ENCODE peak calls at places on chromosomes 5 and 9, in eight cellular contexts. Q is pancreas; T is GM23338; A is tibial artery; J is kidney; W is body of pancreas; V is CD8-positive, alpha-beta T cell; M is CD4-positive, CD25-positive, alpha-beta regulatory T cell. O is an unnamed sample.
A peak's percentile ranks its signal among the peaks of the same experiment; 100 is the strongest.

GRCh38 chr5:41637424-41637823 is 127.0 kb upstream of the PLCXD3 start:
- DNase-seq in Q (peak; percentile 15), T (peak; percentile 36), A (no peak), J (peak; percentile 42), W (no peak), V (no peak), M (no peak), O (no peak)

GRCh38 chr9:89194381-89195114 is 15.9 kb upstream of the SHC3 start:
- DNase-seq in Q (no peak), T (no peak), A (no peak), J (no peak), W (no peak), V (no peak), M (no peak), O (no peak)

GRCh38 chr9:114718801-114719221 is 36.8 kb upstream of the TEX48 start:
- DNase-seq in Q (no peak), T (peak; percentile 19), A (no peak), J (peak; percentile 77), W (no peak), V (peak; percentile 61), M (peak; percentile 99), O (no peak)

GRCh38 chr5:127870914-127871313 is 167.7 kb downstream of the CCDC192 start:
- DNase-seq in Q (no peak), T (no peak), A (peak; percentile 79), J (peak; percentile 74), W (peak; percentile 24), V (no peak), M (no peak), O (peak; percentile 69)

GRCh38 chr9:108643756-108644510 is 211.9 kb downstream of the ACTL7B start:
- DNase-seq in Q (no peak), T (no peak), A (no peak), J (no peak), W (no peak), V (no peak), M (no peak), O (no peak)

GRCh38 chr5:23208959-23209431 is 298.4 kb upstream of the PRDM9 start:
- DNase-seq in Q (no peak), T (peak; percentile 93), A (no peak), J (no peak), W (peak; percentile 15), V (no peak), M (peak; percentile 16), O (no peak)

GRCh38 chr9:698276-698675 is 143.2 kb upstream of the DMRT1 start:
- DNase-seq in Q (no peak), T (no peak), A (no peak), J (no peak), W (no peak), V (no peak), M (no peak), O (no peak)

GRCh38 chr9:123825337-123825736 is 104.6 kb downstream of the DENND1A start:
- DNase-seq in Q (no peak), T (peak; percentile 65), A (no peak), J (no peak), W (no peak), V (no peak), M (no peak), O (no peak)

GRCh38 chr5:12911156-12911555 is 1006.9 kb upstream of the CTNND2 start:
- DNase-seq in Q (no peak), T (no peak), A (no peak), J (no peak), W (no peak), V (no peak), M (no peak), O (no peak)

GRCh38 chr5:41794478-41794877 is 75.7 kb downstream of the OXCT1 start:
- DNase-seq in Q (no peak), T (no peak), A (no peak), J (no peak), W (no peak), V (no peak), M (no peak), O (no peak)

GRCh38 chr5:146802945-146803522 is 75.5 kb downstream of the PPP2R2B start:
- DNase-seq in Q (no peak), T (no peak), A (no peak), J (no peak), W (no peak), V (no peak), M (no peak), O (no peak)

GRCh38 chr5:146799235-146800015 is 79.1 kb downstream of the PPP2R2B start:
- DNase-seq in Q (no peak), T (no peak), A (no peak), J (no peak), W (no peak), V (no peak), M (no peak), O (no peak)

GRCh38 chr5:146805099-146805498 is 73.5 kb downstream of the PPP2R2B start:
- DNase-seq in Q (no peak), T (peak; percentile 62), A (no peak), J (no peak), W (no peak), V (no peak), M (no peak), O (no peak)
- H3K36me3 ChIP-seq in Q (no peaks in the 10 kb centered on the region), T (no peaks in the 10 kb centered on the region), A (no peaks in the 10 kb centered on the region), J (no peaks in the 10 kb centered on the region), W (no peaks in the 10 kb centered on the region), V (no peaks in the 10 kb centered on the region), M (no peaks in the 10 kb centered on the region), O (no peaks in the 10 kb centered on the region)

DNA sequence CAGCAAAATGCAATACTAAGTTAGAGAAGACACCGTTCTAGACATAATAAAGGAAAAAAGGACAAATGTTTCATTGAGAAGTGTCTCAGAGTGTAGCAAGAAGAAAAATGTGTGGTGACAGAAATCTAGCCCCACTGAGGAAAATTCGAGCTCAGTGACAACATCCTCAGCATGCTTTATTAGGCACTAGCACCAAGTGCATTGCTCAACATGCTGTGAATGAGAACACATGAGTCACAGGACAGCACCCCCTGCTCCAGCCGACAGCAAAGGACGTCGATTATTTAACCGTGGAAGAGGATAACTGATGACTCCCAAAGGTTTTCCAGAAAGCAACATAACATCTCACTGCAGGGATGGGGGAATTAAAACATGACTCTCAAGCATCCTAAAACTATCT is 182.7 kb downstream of the GNAQ start:
- DNase-seq in Q (no peak), T (no peak), A (peak; percentile 92), J (peak; percentile 82), W (peak; percentile 36), V (no peak), M (no peak), O (peak; percentile 37)
- H3K36me3 ChIP-seq in Q (no peaks in the 10 kb centered on the region), T (no peaks in the 10 kb centered on the region), A (no peaks in the 10 kb centered on the region), J (no peaks in the 10 kb centered on the region), W (no peaks in the 10 kb centered on the region), V (no peaks in the 10 kb centered on the region), M (no peaks in the 10 kb centered on the region), O (no peaks in the 10 kb centered on the region)

DNA sequence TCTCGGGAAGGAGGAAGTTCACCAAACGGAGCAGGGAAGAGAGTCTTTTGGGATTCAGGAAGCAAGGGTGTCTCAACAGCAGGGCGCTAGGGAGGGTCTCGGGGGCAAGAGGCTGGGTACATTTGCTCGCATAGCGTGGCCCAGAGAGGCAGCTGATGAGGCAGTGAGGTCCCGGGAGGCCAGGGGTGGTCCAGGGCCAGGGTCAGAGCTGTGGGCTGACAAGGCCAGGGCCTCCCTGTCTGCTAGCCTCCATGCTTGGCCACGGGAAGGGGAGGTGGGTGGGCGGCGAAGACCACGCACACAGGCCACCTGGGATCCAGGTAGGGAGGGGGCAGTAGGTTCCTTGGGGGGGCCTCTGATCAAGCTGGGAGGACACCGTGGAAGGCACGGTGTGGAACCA is 6.0 kb downstream of the NDOR1 start:
- DNase-seq in Q (peak; percentile 58), T (no peak), A (no peak), J (no peak), W (no peak), V (no peak), M (no peak), O (no peak)
- H3K36me3 ChIP-seq in Q (no peaks in the 10 kb centered on the region), T (no peaks in the 10 kb centered on the region), A (no peaks in the 10 kb centered on the region), J (no peaks in the 10 kb centered on the region), W (no peaks in the 10 kb centered on the region), V (no peaks in the 10 kb centered on the region), M (peaks cover 5% of the 10 kb centered on the region), O (peaks cover 32% of the 10 kb centered on the region)

GRCh38 chr5:79489773-79490172 is 24.2 kb downstream of the HOMER1 start:
- DNase-seq in Q (no peak), T (no peak), A (no peak), J (no peak), W (no peak), V (no peak), M (no peak), O (no peak)
- H3K36me3 ChIP-seq in Q (no peaks in the 10 kb centered on the region), T (no peaks in the 10 kb centered on the region), A (no peaks in the 10 kb centered on the region), J (no peaks in the 10 kb centered on the region), W (no peaks in the 10 kb centered on the region), V (no peaks in the 10 kb centered on the region), M (no peaks in the 10 kb centered on the region), O (no peaks in the 10 kb centered on the region)

O was measured in heart left ventricle.